ENCODE peak calls at places on chromosomes 11 and 22, in ten cellular contexts. One of them, this sample, is unnamed.

GRCh38 chr11:94149435-94149834 is 20.8 kb downstream of the PANX1 start:
- DNase-seq in AG08395: no peak
- DNase-seq in DMS153: no peak
- DNase-seq in activated naive CD8-positive, alpha-beta T cell treated with anti-CD3 and anti-CD28 coated beads, Interleukin-2, amount 50 U/mL, for 24 hours: no peak
- DNase-seq in NCI-H460: peak
- DNase-seq in lower leg skin: no peak
- DNase-seq in choroid plexus epithelial cell: peak
- DNase-seq in Right ventricle myocardium superior: no peak
- DNase-seq in nephron progenitor cell: no peak
- DNase-seq in HEK293T: no peak
- DNase-seq in this sample: no peak

GRCh38 chr11:64268028-64268686 is 16.3 kb downstream of the BAD start:
- DNase-seq in AG08395: no peak
- DNase-seq in DMS153: no peak
- DNase-seq in activated naive CD8-positive, alpha-beta T cell treated with anti-CD3 and anti-CD28 coated beads, Interleukin-2, amount 50 U/mL, for 24 hours: no peak
- DNase-seq in NCI-H460: no peak
- DNase-seq in lower leg skin: no peak
- DNase-seq in choroid plexus epithelial cell: no peak
- DNase-seq in Right ventricle myocardium superior: no peak
- DNase-seq in nephron progenitor cell: no peak
- DNase-seq in HEK293T: no peak
- DNase-seq in this sample: no peak

GRCh38 chr11:114213622-114214021 is 82.6 kb upstream of the NNMT start:
- DNase-seq in AG08395: no peak
- DNase-seq in DMS153: no peak
- DNase-seq in activated naive CD8-positive, alpha-beta T cell treated with anti-CD3 and anti-CD28 coated beads, Interleukin-2, amount 50 U/mL, for 24 hours: no peak
- DNase-seq in NCI-H460: no peak
- DNase-seq in lower leg skin: no peak
- DNase-seq in choroid plexus epithelial cell: no peak
- DNase-seq in Right ventricle myocardium superior: no peak
- DNase-seq in nephron progenitor cell: no peak
- DNase-seq in HEK293T: no peak
- DNase-seq in this sample: no peak

GRCh38 chr11:26675233-26675928 is 46.5 kb downstream of the SLC5A12 start:
- DNase-seq in AG08395: no peak
- DNase-seq in DMS153: no peak
- DNase-seq in activated naive CD8-positive, alpha-beta T cell treated with anti-CD3 and anti-CD28 coated beads, Interleukin-2, amount 50 U/mL, for 24 hours: no peak
- DNase-seq in NCI-H460: no peak
- DNase-seq in lower leg skin: no peak
- DNase-seq in choroid plexus epithelial cell: no peak
- DNase-seq in Right ventricle myocardium superior: no peak
- DNase-seq in nephron progenitor cell: no peak
- DNase-seq in HEK293T: no peak
- DNase-seq in this sample: no peak

GRCh38 chr11:130677486-130678153 is 229.2 kb downstream of the ADAMTS15 start:
- DNase-seq in AG08395: peak
- DNase-seq in DMS153: no peak
- DNase-seq in activated naive CD8-positive, alpha-beta T cell treated with anti-CD3 and anti-CD28 coated beads, Interleukin-2, amount 50 U/mL, for 24 hours: no peak
- DNase-seq in NCI-H460: no peak
- DNase-seq in lower leg skin: no peak
- DNase-seq in choroid plexus epithelial cell: peak
- DNase-seq in Right ventricle myocardium superior: peak
- DNase-seq in nephron progenitor cell: no peak
- DNase-seq in HEK293T: no peak
- DNase-seq in this sample: no peak

GRCh38 chr11:27977031-27977430 is 130.9 kb downstream of the KIF18A start:
- DNase-seq in AG08395: no peak
- DNase-seq in DMS153: no peak
- DNase-seq in activated naive CD8-positive, alpha-beta T cell treated with anti-CD3 and anti-CD28 coated beads, Interleukin-2, amount 50 U/mL, for 24 hours: no peak
- DNase-seq in NCI-H460: no peak
- DNase-seq in lower leg skin: no peak
- DNase-seq in choroid plexus epithelial cell: peak
- DNase-seq in Right ventricle myocardium superior: no peak
- DNase-seq in nephron progenitor cell: no peak
- DNase-seq in HEK293T: no peak
- DNase-seq in this sample: no peak

GRCh38 chr11:110601941-110602340 is 110.3 kb downstream of the ARHGAP20 start:
- DNase-seq in AG08395: no peak
- DNase-seq in DMS153: no peak
- DNase-seq in activated naive CD8-positive, alpha-beta T cell treated with anti-CD3 and anti-CD28 coated beads, Interleukin-2, amount 50 U/mL, for 24 hours: no peak
- DNase-seq in NCI-H460: no peak
- DNase-seq in lower leg skin: no peak
- DNase-seq in choroid plexus epithelial cell: no peak
- DNase-seq in Right ventricle myocardium superior: no peak
- DNase-seq in nephron progenitor cell: no peak
- DNase-seq in HEK293T: no peak
- DNase-seq in this sample: no peak

GRCh38 chr11:68727783-68728182 is 23.5 kb downstream of the TESMIN start:
- DNase-seq in AG08395: no peak
- DNase-seq in DMS153: no peak
- DNase-seq in activated naive CD8-positive, alpha-beta T cell treated with anti-CD3 and anti-CD28 coated beads, Interleukin-2, amount 50 U/mL, for 24 hours: no peak
- DNase-seq in NCI-H460: no peak
- DNase-seq in lower leg skin: no peak
- DNase-seq in choroid plexus epithelial cell: peak
- DNase-seq in Right ventricle myocardium superior: no peak
- DNase-seq in nephron progenitor cell: no peak
- DNase-seq in HEK293T: no peak
- DNase-seq in this sample: no peak

GRCh38 chr22:39714321-39714720 is 143.8 kb downstream of the CACNA1I start:
- DNase-seq in AG08395: no peak
- DNase-seq in DMS153: no peak
- DNase-seq in activated naive CD8-positive, alpha-beta T cell treated with anti-CD3 and anti-CD28 coated beads, Interleukin-2, amount 50 U/mL, for 24 hours: no peak
- DNase-seq in NCI-H460: no peak
- DNase-seq in lower leg skin: no peak
- DNase-seq in choroid plexus epithelial cell: no peak
- DNase-seq in Right ventricle myocardium superior: no peak
- DNase-seq in nephron progenitor cell: no peak
- DNase-seq in HEK293T: no peak
- DNase-seq in this sample: no peak

GRCh38 chr22:22696104-22696503 is 51.7 kb downstream of the GGTLC2 start:
- DNase-seq in AG08395: no peak
- DNase-seq in DMS153: no peak
- DNase-seq in activated naive CD8-positive, alpha-beta T cell treated with anti-CD3 and anti-CD28 coated beads, Interleukin-2, amount 50 U/mL, for 24 hours: no peak
- DNase-seq in NCI-H460: no peak
- DNase-seq in lower leg skin: no peak
- DNase-seq in choroid plexus epithelial cell: no peak
- DNase-seq in Right ventricle myocardium superior: no peak
- DNase-seq in nephron progenitor cell: no peak
- DNase-seq in HEK293T: no peak
- DNase-seq in this sample: no peak

GRCh38 chr11:114044042-114044871 is 15.3 kb upstream of the ZBTB16 start:
- DNase-seq in AG08395: no peak
- DNase-seq in DMS153: no peak
- DNase-seq in activated naive CD8-positive, alpha-beta T cell treated with anti-CD3 and anti-CD28 coated beads, Interleukin-2, amount 50 U/mL, for 24 hours: no peak
- DNase-seq in NCI-H460: no peak
- DNase-seq in lower leg skin: no peak
- DNase-seq in choroid plexus epithelial cell: peak
- DNase-seq in Right ventricle myocardium superior: no peak
- DNase-seq in nephron progenitor cell: no peak
- DNase-seq in HEK293T: peak
- DNase-seq in this sample: no peak

GRCh38 chr22:45318558-45319318 is 9.0 kb downstream of the FAM118A start:
- DNase-seq in AG08395: peak
- DNase-seq in DMS153: no peak
- DNase-seq in activated naive CD8-positive, alpha-beta T cell treated with anti-CD3 and anti-CD28 coated beads, Interleukin-2, amount 50 U/mL, for 24 hours: peak
- DNase-seq in NCI-H460: no peak
- DNase-seq in lower leg skin: no peak
- DNase-seq in choroid plexus epithelial cell: peak
- DNase-seq in Right ventricle myocardium superior: peak
- DNase-seq in nephron progenitor cell: no peak
- DNase-seq in HEK293T: no peak
- DNase-seq in this sample: peak

GRCh38 chr11:70525006-70525405 is 126.7 kb downstream of the CTTN start:
- DNase-seq in AG08395: no peak
- DNase-seq in DMS153: peak
- DNase-seq in activated naive CD8-positive, alpha-beta T cell treated with anti-CD3 and anti-CD28 coated beads, Interleukin-2, amount 50 U/mL, for 24 hours: no peak
- DNase-seq in NCI-H460: no peak
- DNase-seq in lower leg skin: no peak
- DNase-seq in choroid plexus epithelial cell: no peak
- DNase-seq in Right ventricle myocardium superior: peak
- DNase-seq in nephron progenitor cell: no peak
- DNase-seq in HEK293T: no peak
- DNase-seq in this sample: no peak

GRCh38 chr22:46085831-46086576 is 64.3 kb upstream of the PPARA start:
- DNase-seq in AG08395: peak
- DNase-seq in DMS153: no peak
- DNase-seq in activated naive CD8-positive, alpha-beta T cell treated with anti-CD3 and anti-CD28 coated beads, Interleukin-2, amount 50 U/mL, for 24 hours: no peak
- DNase-seq in NCI-H460: peak
- DNase-seq in lower leg skin: peak
- DNase-seq in choroid plexus epithelial cell: no peak
- DNase-seq in Right ventricle myocardium superior: peak
- DNase-seq in nephron progenitor cell: no peak
- DNase-seq in HEK293T: no peak
- DNase-seq in this sample: no peak

GRCh38 chr11:92492372-92492771 is 267.8 kb downstream of the FAT3 start:
- DNase-seq in AG08395: no peak
- DNase-seq in DMS153: no peak
- DNase-seq in activated naive CD8-positive, alpha-beta T cell treated with anti-CD3 and anti-CD28 coated beads, Interleukin-2, amount 50 U/mL, for 24 hours: no peak
- DNase-seq in NCI-H460: no peak
- DNase-seq in lower leg skin: no peak
- DNase-seq in choroid plexus epithelial cell: no peak
- DNase-seq in Right ventricle myocardium superior: no peak
- DNase-seq in nephron progenitor cell: no peak
- DNase-seq in HEK293T: no peak
- DNase-seq in this sample: no peak

GRCh38 chr11:35632301-35632700 is 14.0 kb downstream of the FJX1 start:
- DNase-seq in AG08395: peak
- DNase-seq in DMS153: no peak
- DNase-seq in activated naive CD8-positive, alpha-beta T cell treated with anti-CD3 and anti-CD28 coated beads, Interleukin-2, amount 50 U/mL, for 24 hours: no peak
- DNase-seq in NCI-H460: no peak
- DNase-seq in lower leg skin: no peak
- DNase-seq in choroid plexus epithelial cell: no peak
- DNase-seq in Right ventricle myocardium superior: no peak
- DNase-seq in nephron progenitor cell: peak
- DNase-seq in HEK293T: no peak
- DNase-seq in this sample: no peak

GRCh38 chr22:20131593-20131855 is at the start of gene ZDHHC8:
- DNase-seq in AG08395: peak
- DNase-seq in DMS153: no peak
- DNase-seq in activated naive CD8-positive, alpha-beta T cell treated with anti-CD3 and anti-CD28 coated beads, Interleukin-2, amount 50 U/mL, for 24 hours: peak
- DNase-seq in NCI-H460: no peak
- DNase-seq in lower leg skin: no peak
- DNase-seq in choroid plexus epithelial cell: no peak
- DNase-seq in Right ventricle myocardium superior: peak
- DNase-seq in nephron progenitor cell: no peak
- DNase-seq in HEK293T: peak
- DNase-seq in this sample: peak

GRCh38 chr11:76335827-76336226 is 45.1 kb downstream of the THAP12 start:
- DNase-seq in AG08395: no peak
- DNase-seq in DMS153: no peak
- DNase-seq in activated naive CD8-positive, alpha-beta T cell treated with anti-CD3 and anti-CD28 coated beads, Interleukin-2, amount 50 U/mL, for 24 hours: no peak
- DNase-seq in NCI-H460: no peak
- DNase-seq in lower leg skin: no peak
- DNase-seq in choroid plexus epithelial cell: no peak
- DNase-seq in Right ventricle myocardium superior: no peak
- DNase-seq in nephron progenitor cell: no peak
- DNase-seq in HEK293T: no peak
- DNase-seq in this sample: no peak

GRCh38 chr11:117818036-117818858 is 6.3 kb downstream of the FXYD2 start:
- DNase-seq in AG08395: no peak
- DNase-seq in DMS153: no peak
- DNase-seq in activated naive CD8-positive, alpha-beta T cell treated with anti-CD3 and anti-CD28 coated beads, Interleukin-2, amount 50 U/mL, for 24 hours: peak
- DNase-seq in NCI-H460: no peak
- DNase-seq in lower leg skin: no peak
- DNase-seq in choroid plexus epithelial cell: peak
- DNase-seq in Right ventricle myocardium superior: no peak
- DNase-seq in nephron progenitor cell: no peak
- DNase-seq in HEK293T: no peak
- DNase-seq in this sample: peak

GRCh38 chr11:78100276-78101040 is 20.8 kb upstream of the NDUFC2 start:
- DNase-seq in AG08395: no peak
- DNase-seq in DMS153: peak
- DNase-seq in activated naive CD8-positive, alpha-beta T cell treated with anti-CD3 and anti-CD28 coated beads, Interleukin-2, amount 50 U/mL, for 24 hours: no peak
- DNase-seq in NCI-H460: no peak
- DNase-seq in lower leg skin: no peak
- DNase-seq in choroid plexus epithelial cell: no peak
- DNase-seq in Right ventricle myocardium superior: no peak
- DNase-seq in nephron progenitor cell: no peak
- DNase-seq in HEK293T: no peak
- DNase-seq in this sample: no peak

GRCh38 chr11:117217141-117217609 is 14.7 kb downstream of the PCSK7 start:
- DNase-seq in AG08395: no peak
- DNase-seq in DMS153: no peak
- DNase-seq in activated naive CD8-positive, alpha-beta T cell treated with anti-CD3 and anti-CD28 coated beads, Interleukin-2, amount 50 U/mL, for 24 hours: no peak
- DNase-seq in NCI-H460: no peak
- DNase-seq in lower leg skin: no peak
- DNase-seq in choroid plexus epithelial cell: peak
- DNase-seq in Right ventricle myocardium superior: no peak
- DNase-seq in nephron progenitor cell: no peak
- DNase-seq in HEK293T: no peak
- DNase-seq in this sample: no peak

GRCh38 chr11:60924110-60924905 is at the start of gene TMEM132A:
- DNase-seq in AG08395: peak
- DNase-seq in DMS153: peak
- DNase-seq in activated naive CD8-positive, alpha-beta T cell treated with anti-CD3 and anti-CD28 coated beads, Interleukin-2, amount 50 U/mL, for 24 hours: peak
- DNase-seq in NCI-H460: peak
- DNase-seq in lower leg skin: peak
- DNase-seq in choroid plexus epithelial cell: peak
- DNase-seq in Right ventricle myocardium superior: peak
- DNase-seq in nephron progenitor cell: peak
- DNase-seq in HEK293T: peak
- DNase-seq in this sample: no peak

GRCh38 chr22:50525991-50526848 is 822 bp upstream of the SCO2 start:
- DNase-seq in AG08395: peak
- DNase-seq in DMS153: peak
- DNase-seq in activated naive CD8-positive, alpha-beta T cell treated with anti-CD3 and anti-CD28 coated beads, Interleukin-2, amount 50 U/mL, for 24 hours: peak
- DNase-seq in NCI-H460: no peak
- DNase-seq in lower leg skin: peak
- DNase-seq in choroid plexus epithelial cell: peak
- DNase-seq in Right ventricle myocardium superior: peak
- DNase-seq in nephron progenitor cell: peak
- DNase-seq in HEK293T: peak
- DNase-seq in this sample: peak

GRCh38 chr22:23834830-23835772 is 3.7 kb downstream of the DERL3 start:
- DNase-seq in AG08395: no peak
- DNase-seq in DMS153: no peak
- DNase-seq in activated naive CD8-positive, alpha-beta T cell treated with anti-CD3 and anti-CD28 coated beads, Interleukin-2, amount 50 U/mL, for 24 hours: no peak
- DNase-seq in NCI-H460: no peak
- DNase-seq in lower leg skin: no peak
- DNase-seq in choroid plexus epithelial cell: no peak
- DNase-seq in Right ventricle myocardium superior: peak
- DNase-seq in nephron progenitor cell: no peak
- DNase-seq in HEK293T: no peak
- DNase-seq in this sample: no peak

GRCh38 chr11:32034149-32034548 is 56.7 kb upstream of the RCN1 start:
- DNase-seq in AG08395: peak
- DNase-seq in DMS153: no peak
- DNase-seq in activated naive CD8-positive, alpha-beta T cell treated with anti-CD3 and anti-CD28 coated beads, Interleukin-2, amount 50 U/mL, for 24 hours: no peak
- DNase-seq in NCI-H460: no peak
- DNase-seq in lower leg skin: no peak
- DNase-seq in choroid plexus epithelial cell: peak
- DNase-seq in Right ventricle myocardium superior: no peak
- DNase-seq in nephron progenitor cell: no peak
- DNase-seq in HEK293T: no peak
- DNase-seq in this sample: no peak

GRCh38 chr22:24225951-24226350 is 18.9 kb downstream of the GGT5 start:
- DNase-seq in AG08395: no peak
- DNase-seq in DMS153: no peak
- DNase-seq in activated naive CD8-positive, alpha-beta T cell treated with anti-CD3 and anti-CD28 coated beads, Interleukin-2, amount 50 U/mL, for 24 hours: no peak
- DNase-seq in NCI-H460: no peak
- DNase-seq in lower leg skin: no peak
- DNase-seq in choroid plexus epithelial cell: no peak
- DNase-seq in Right ventricle myocardium superior: no peak
- DNase-seq in nephron progenitor cell: no peak
- DNase-seq in HEK293T: no peak
- DNase-seq in this sample: no peak

GRCh38 chr11:3127706-3128355 is 37.3 kb downstream of the OSBPL5 start:
- DNase-seq in AG08395: no peak
- DNase-seq in DMS153: no peak
- DNase-seq in activated naive CD8-positive, alpha-beta T cell treated with anti-CD3 and anti-CD28 coated beads, Interleukin-2, amount 50 U/mL, for 24 hours: no peak
- DNase-seq in NCI-H460: no peak
- DNase-seq in lower leg skin: no peak
- DNase-seq in choroid plexus epithelial cell: no peak
- DNase-seq in Right ventricle myocardium superior: no peak
- DNase-seq in nephron progenitor cell: peak
- DNase-seq in HEK293T: no peak
- DNase-seq in this sample: no peak

GRCh38 chr11:110711776-110712642 is at the start of gene ARHGAP20:
- DNase-seq in AG08395: peak
- DNase-seq in DMS153: peak
- DNase-seq in activated naive CD8-positive, alpha-beta T cell treated with anti-CD3 and anti-CD28 coated beads, Interleukin-2, amount 50 U/mL, for 24 hours: peak
- DNase-seq in NCI-H460: no peak
- DNase-seq in lower leg skin: peak
- DNase-seq in choroid plexus epithelial cell: peak
- DNase-seq in Right ventricle myocardium superior: peak
- DNase-seq in nephron progenitor cell: peak
- DNase-seq in HEK293T: peak
- DNase-seq in this sample: peak